ENCODE peak calls at places on chromosomes 7 and 10, in six cellular contexts. J is H1, V is GM23338, M is WTC11, X is HepG2, L is GM12878. Y is an unnamed sample.

GRCh38 chr10:97534746-97535367 is 36.1 kb downstream of the UBTD1 start:
- DNase-seq in J (peak), V (peak), M (peak), X (peak), L (no peak), Y (peak)

GRCh38 chr7:150425670-150426069 is 24.8 kb upstream of the GIMAP8 start:
- DNase-seq in J (no peak), V (no peak), M (no peak), X (no peak), L (no peak), Y (no peak)

GRCh38 chr7:157397036-157397720 is 60.4 kb downstream of the DNAJB6 start:
- DNase-seq in J (no peak), V (no peak), M (no peak), X (no peak), L (no peak), Y (no peak)

GRCh38 chr7:141178486-141179135 is 104.7 kb downstream of the TMEM178B start:
- DNase-seq in J (no peak), V (no peak), M (no peak), X (no peak), L (no peak), Y (no peak)

GRCh38 chr10:85786401-85786899 is 580.1 kb downstream of the GRID1 start:
- DNase-seq in J (no peak), V (peak), M (peak), X (no peak), L (no peak), Y (peak)

GRCh38 chr7:148304456-148304855 is 286.1 kb upstream of the C7orf33 start:
- DNase-seq in J (peak), V (no peak), M (no peak), X (no peak), L (peak), Y (no peak)

GRCh38 chr10:101856626-101857025 is 13.0 kb upstream of the KCNIP2 start:
- DNase-seq in J (no peak), V (no peak), M (no peak), X (no peak), L (no peak), Y (no peak)

GRCh38 chr10:116274141-116274861 is 1.3 kb upstream of the GFRA1 start:
- DNase-seq in J (peak), V (peak), M (peak), X (no peak), L (no peak), Y (no peak)

GRCh38 chr7:107103369-107103768 is 58.9 kb downstream of the PRKAR2B start:
- DNase-seq in J (no peak), V (no peak), M (no peak), X (no peak), L (no peak), Y (no peak)

GRCh38 chr10:98528166-98528784 is 81.5 kb upstream of the HPS1 start:
- DNase-seq in J (no peak), V (no peak), M (no peak), X (no peak), L (no peak), Y (no peak)

GRCh38 chr10:57694956-57695605 is 572.6 kb downstream of the IPMK start:
- DNase-seq in J (no peak), V (no peak), M (no peak), X (no peak), L (no peak), Y (no peak)

GRCh38 chr10:78306358-78306757 is 272.7 kb downstream of the RPS24 start:
- DNase-seq in J (peak), V (no peak), M (no peak), X (no peak), L (no peak), Y (no peak)

GRCh38 chr7:118214051-118214832 is 10.3 kb upstream of the ANKRD7 start:
- DNase-seq in J (no peak), V (peak), M (peak), X (no peak), L (peak), Y (no peak)

GRCh38 chr7:83550100-83550499 is 98.8 kb downstream of the SEMA3E start:
- DNase-seq in J (no peak), V (no peak), M (no peak), X (no peak), L (no peak), Y (no peak)

GRCh38 chr10:31620236-31621151 is 301.5 kb downstream of the ZEB1 start:
- DNase-seq in J (peak), V (peak), M (peak), X (no peak), L (no peak), Y (peak)

GRCh38 chr7:33485746-33486491 is 356.6 kb downstream of the BBS9 start:
- DNase-seq in J (no peak), V (no peak), M (no peak), X (no peak), L (no peak), Y (no peak)

GRCh38 chr10:43390791-43391190 is 18.2 kb downstream of the HNRNPF start:
- DNase-seq in J (no peak), V (peak), M (no peak), X (peak), L (no peak), Y (no peak)

GRCh38 chr7:27163776-27164380 is 1.5 kb downstream of the HOXA9 start:
- DNase-seq in J (no peak), V (no peak), M (peak), X (no peak), L (no peak), Y (no peak)

GRCh38 chr7:139697031-139697430 is 80.8 kb downstream of the HIPK2 start:
- DNase-seq in J (no peak), V (no peak), M (no peak), X (no peak), L (no peak), Y (no peak)

GRCh38 chr7:47604496-47604890 is 22.6 kb upstream of the TNS3 start:
- DNase-seq in J (no peak), V (no peak), M (no peak), X (no peak), L (no peak), Y (no peak)

GRCh38 chr10:132061465-132062180 is 4.1 kb upstream of the JAKMIP3 start:
- DNase-seq in J (no peak), V (no peak), M (no peak), X (no peak), L (no peak), Y (no peak)

GRCh38 chr7:73905360-73905759 is 44.4 kb downstream of the TMEM270 start:
- DNase-seq in J (no peak), V (no peak), M (no peak), X (no peak), L (no peak), Y (no peak)

GRCh38 chr10:48516878-48517277 is 88.0 kb downstream of the ARHGAP22 start:
- DNase-seq in J (no peak), V (no peak), M (no peak), X (no peak), L (no peak), Y (no peak)

GRCh38 chr10:29555091-29555745 is 79.6 kb downstream of the SVIL start:
- DNase-seq in J (no peak), V (no peak), M (no peak), X (no peak), L (no peak), Y (no peak)

GRCh38 chr10:97676770-97677581 is 10.1 kb downstream of the AVPI1 start:
- DNase-seq in J (peak), V (peak), M (peak), X (peak), L (no peak), Y (peak)

DNA sequence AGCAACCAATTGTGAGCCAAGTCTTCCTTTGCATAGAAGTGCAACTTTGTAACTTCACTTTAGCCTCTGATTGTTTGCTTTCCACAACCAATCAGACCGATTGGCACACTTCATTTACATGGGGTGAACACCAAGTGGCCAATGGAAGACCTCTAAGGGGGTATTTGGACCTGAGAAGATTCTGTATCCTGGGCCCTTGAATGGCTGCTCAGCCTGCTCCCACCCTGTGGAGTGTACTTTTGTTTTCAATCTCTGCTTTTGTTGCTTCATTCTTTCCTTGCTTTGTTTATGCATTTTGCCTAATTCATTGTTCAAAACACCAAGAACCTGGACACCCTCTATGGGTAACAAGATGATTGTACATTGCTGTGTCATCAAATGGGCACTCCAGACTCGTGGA is 385.7 kb upstream of the NRP1 start:
- DNase-seq in J (no peak), V (no peak), M (no peak), X (no peak), L (no peak), Y (no peak)
- TF ChIP-seq CREB1 in J (no peak), V (no peak), M (no peak), X (no peak), L (no peak), Y (no peak)

GRCh38 chr10:90136731-90137316 is 435.4 kb downstream of the KIF20B start:
- DNase-seq in J (peak), V (peak), M (peak), X (no peak), L (no peak), Y (no peak)
- TF ChIP-seq CREB1 in J (no peak), V (no peak), M (no peak), X (no peak), L (no peak), Y (no peak)

DNA sequence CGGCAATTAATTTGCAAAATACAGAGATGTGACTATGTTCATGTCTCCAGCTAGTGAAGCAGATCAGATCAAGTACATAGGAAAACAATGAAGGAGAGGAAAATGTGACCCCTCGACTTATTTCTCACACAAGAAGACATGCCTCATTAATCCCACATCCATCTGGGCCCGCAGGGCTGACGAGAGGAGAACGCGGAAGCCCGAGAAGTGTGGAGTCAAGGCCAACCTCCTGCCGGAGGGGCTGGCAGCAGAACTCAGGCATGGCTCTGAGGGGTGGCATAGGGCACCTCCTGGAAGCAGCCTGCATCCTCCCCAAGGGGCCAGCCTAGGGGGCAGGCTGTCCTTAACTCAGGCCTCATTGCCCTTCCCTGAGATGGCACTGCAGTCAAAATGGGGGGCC is 54.4 kb downstream of the ZNF503 start:
- DNase-seq in J (no peak), V (no peak), M (no peak), X (no peak), L (no peak), Y (no peak)
- TF ChIP-seq CREB1 in J (no peak), V (no peak), M (no peak), X (no peak), L (no peak), Y (no peak)

DNA sequence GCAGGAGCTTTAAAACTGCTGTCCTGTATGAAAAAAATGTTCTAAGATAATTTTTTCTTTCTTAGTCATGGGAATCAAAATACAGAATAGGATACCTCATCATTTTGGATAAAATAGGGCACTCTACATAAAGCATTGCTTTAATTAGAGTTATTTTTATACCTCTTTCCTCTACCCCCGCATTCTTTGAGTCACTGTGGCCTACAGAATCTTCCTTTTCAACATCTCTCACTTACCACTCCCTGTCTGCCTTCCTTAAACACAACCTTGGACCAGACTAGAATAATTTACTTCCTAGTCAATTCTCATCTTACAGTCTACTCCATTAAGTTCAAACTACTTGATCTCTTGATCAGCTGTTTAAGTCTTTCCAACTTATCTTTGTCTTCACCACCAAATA is 462.3 kb downstream of the PHTF2 start:
- DNase-seq in J (no peak), V (no peak), M (no peak), X (no peak), L (no peak), Y (no peak)
- TF ChIP-seq CREB1 in J (no peak), V (no peak), M (no peak), X (no peak), L (no peak), Y (no peak)

DNA sequence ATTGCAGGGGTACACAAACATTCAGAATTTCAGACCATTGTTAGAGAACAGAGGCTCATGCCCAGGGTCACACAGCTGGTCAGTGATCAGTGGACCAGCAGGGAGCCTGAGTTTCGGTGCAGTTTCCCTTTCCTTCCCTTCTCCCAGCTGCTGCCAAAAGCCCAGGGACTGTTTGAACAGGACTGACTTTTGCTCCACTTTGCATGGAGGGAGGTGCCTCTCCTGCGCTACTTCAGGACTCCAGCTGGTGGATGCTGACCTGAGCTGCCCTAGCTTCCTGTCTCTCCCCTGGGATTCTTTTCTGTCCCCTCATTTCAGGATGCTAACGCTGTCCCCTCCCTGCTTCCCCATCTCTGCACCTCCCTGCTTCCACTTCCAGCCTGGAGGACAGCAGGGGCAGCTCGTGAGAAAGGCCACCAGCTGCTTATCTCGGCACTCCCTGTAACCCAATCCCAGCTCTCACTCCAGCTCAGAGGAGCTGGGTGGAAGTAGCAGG is 14.5 kb downstream of the SH2D4B start:
- DNase-seq in J (peak), V (peak), M (peak), X (peak), L (no peak), Y (no peak)
- TF ChIP-seq CREB1 in J (no peak), V (no peak), M (no peak), X (no peak), L (no peak), Y (no peak)

GRCh38 chr10:111118758-111119157 is 41.9 kb downstream of the ADRA2A start:
- DNase-seq in J (no peak), V (no peak), M (no peak), X (no peak), L (no peak), Y (no peak)

GRCh38 chr10:111116762-111117445 is 40.1 kb downstream of the ADRA2A start:
- DNase-seq in J (no peak), V (no peak), M (no peak), X (no peak), L (no peak), Y (no peak)

GRCh38 chr10:111119637-111120036 is 42.8 kb downstream of the ADRA2A start:
- DNase-seq in J (no peak), V (no peak), M (no peak), X (no peak), L (no peak), Y (no peak)

GRCh38 chr10:111116211-111116610 is 39.4 kb downstream of the ADRA2A start:
- DNase-seq in J (no peak), V (no peak), M (no peak), X (no peak), L (no peak), Y (no peak)

GRCh38 chr10:111117528-111118277 is 40.9 kb downstream of the ADRA2A start:
- DNase-seq in J (no peak), V (no peak), M (no peak), X (no peak), L (no peak), Y (no peak)
- TF ChIP-seq CREB1 in J (no peak), V (no peak), M (no peak), X (no peak), L (no peak), Y (no peak)

Y was measured in K562.